ENCODE peak calls at places on chromosomes 5 and 9, in eight cellular contexts. M is dorsolateral prefrontal cortex; P is CD4-positive, alpha-beta T cell; T is testis; S is bronchial epithelial cell; L is cardiac muscle cell; W is GM13977; Y is breast epithelium. O is an unnamed sample.

GRCh38 chr9:5582835-5583195 is 46.1 kb upstream of the RIC1 start:
- DNase-seq in M (no peak), P (peak; percentile 26), T (peak; percentile 46), S (peak; percentile 57), L (peak; percentile 81), W (peak; percentile 28), Y (no peak), O (no peak)

GRCh38 chr5:146588806-146589355 is 72.9 kb upstream of the GPR151 start:
- DNase-seq in M (peak; percentile 6), P (no peak), T (no peak), S (no peak), L (no peak), W (no peak), Y (no peak), O (no peak)

GRCh38 chr5:172123269-172123692 is 64.7 kb downstream of the STK10 start:
- DNase-seq in M (peak; percentile 73), P (no peak), T (peak; percentile 97), S (peak; percentile 15), L (peak; percentile 86), W (no peak), Y (no peak), O (peak; percentile 52)

GRCh38 chr5:124370601-124371000 is 375.8 kb downstream of the ZNF608 start:
- DNase-seq in M (no peak), P (no peak), T (no peak), S (no peak), L (no peak), W (no peak), Y (no peak), O (no peak)

GRCh38 chr5:104170906-104171305 is 608.3 kb upstream of the NUDT12 start:
- DNase-seq in M (no peak), P (no peak), T (no peak), S (no peak), L (peak; percentile 41), W (no peak), Y (no peak), O (no peak)

GRCh38 chr5:13143630-13144029 is 800.9 kb downstream of the DNAH5 start:
- DNase-seq in M (no peak), P (no peak), T (no peak), S (peak; percentile 97), L (no peak), W (no peak), Y (no peak), O (no peak)

GRCh38 chr9:75467141-75467540 is 378.8 kb downstream of the OSTF1 start:
- DNase-seq in M (no peak), P (no peak), T (no peak), S (peak; percentile 36), L (no peak), W (no peak), Y (no peak), O (no peak)

GRCh38 chr5:83430130-83431010 is 41.2 kb upstream of the VCAN start:
- DNase-seq in M (peak; percentile 37), P (peak; percentile 18), T (peak; percentile 86), S (peak; percentile 60), L (peak; percentile 82), W (peak; percentile 44), Y (no peak), O (peak; percentile 53)

GRCh38 chr5:177357459-177358332 is at the start of gene RGS14:
- DNase-seq in M (no peak), P (peak; percentile 56), T (no peak), S (peak; percentile 61), L (peak; percentile 65), W (peak; percentile 91), Y (no peak), O (no peak)

GRCh38 chr5:30605693-30606268 is 587.7 kb upstream of the CDH6 start:
- DNase-seq in M (no peak), P (no peak), T (no peak), S (no peak), L (no peak), W (no peak), Y (no peak), O (no peak)

GRCh38 chr9:136328622-136329041 is 1.3 kb downstream of the GPSM1 start:
- DNase-seq in M (no peak), P (no peak), T (peak; percentile 45), S (no peak), L (peak; percentile 68), W (peak; percentile 59), Y (no peak), O (no peak)

GRCh38 chr9:133738039-133738805 is at the start of gene SARDH:
- DNase-seq in M (no peak), P (peak; percentile 7), T (peak; percentile 50), S (no peak), L (peak; percentile 72), W (peak; percentile 83), Y (no peak), O (no peak)

GRCh38 chr5:28066856-28067255 is 1028.5 kb upstream of the CDH9 start:
- DNase-seq in M (no peak), P (no peak), T (no peak), S (no peak), L (no peak), W (no peak), Y (no peak), O (no peak)

GRCh38 chr9:613771-614347 is 227.6 kb upstream of the DMRT1 start:
- DNase-seq in M (peak; percentile 76), P (no peak), T (peak; percentile 88), S (peak; percentile 87), L (peak; percentile 90), W (peak; percentile 63), Y (peak; percentile 68), O (no peak)

GRCh38 chr9:128840524-128840923 is 10.9 kb upstream of the SPOUT1 start:
- DNase-seq in M (no peak), P (no peak), T (no peak), S (no peak), L (no peak), W (no peak), Y (no peak), O (no peak)

GRCh38 chr5:164433471-164433870 is 928.1 kb downstream of the MAT2B start:
- DNase-seq in M (no peak), P (no peak), T (no peak), S (no peak), L (peak; percentile 7), W (no peak), Y (no peak), O (no peak)

GRCh38 chr9:125782718-125783117 is 35.5 kb downstream of the PBX3 start:
- DNase-seq in M (no peak), P (no peak), T (no peak), S (no peak), L (no peak), W (no peak), Y (no peak), O (no peak)

GRCh38 chr5:151063136-151063544 is 17.7 kb downstream of the TNIP1 start:
- DNase-seq in M (no peak), P (no peak), T (peak; percentile 64), S (peak; percentile 63), L (peak; percentile 79), W (no peak), Y (no peak), O (no peak)

GRCh38 chr9:32472344-32472743 is 53.7 kb downstream of the RIGI start:
- DNase-seq in M (no peak), P (no peak), T (no peak), S (no peak), L (no peak), W (no peak), Y (no peak), O (no peak)

GRCh38 chr5:184461-184860 is 6.8 kb upstream of the LRRC14B start:
- DNase-seq in M (no peak), P (no peak), T (no peak), S (no peak), L (no peak), W (no peak), Y (no peak), O (no peak)

GRCh38 chr5:88109806-88110205 is 158.8 kb downstream of the TMEM161B start:
- DNase-seq in M (no peak), P (no peak), T (no peak), S (peak; percentile 28), L (no peak), W (no peak), Y (no peak), O (no peak)

GRCh38 chr9:13113201-13113600 is 166.3 kb downstream of the MPDZ start:
- DNase-seq in M (no peak), P (no peak), T (no peak), S (peak; percentile 69), L (peak; percentile 42), W (no peak), Y (no peak), O (no peak)

GRCh38 chr5:14574891-14575496 is 6.6 kb upstream of the OTULINL start:
- DNase-seq in M (no peak), P (no peak), T (peak; percentile 26), S (peak; percentile 63), L (no peak), W (no peak), Y (no peak), O (no peak)

DNA sequence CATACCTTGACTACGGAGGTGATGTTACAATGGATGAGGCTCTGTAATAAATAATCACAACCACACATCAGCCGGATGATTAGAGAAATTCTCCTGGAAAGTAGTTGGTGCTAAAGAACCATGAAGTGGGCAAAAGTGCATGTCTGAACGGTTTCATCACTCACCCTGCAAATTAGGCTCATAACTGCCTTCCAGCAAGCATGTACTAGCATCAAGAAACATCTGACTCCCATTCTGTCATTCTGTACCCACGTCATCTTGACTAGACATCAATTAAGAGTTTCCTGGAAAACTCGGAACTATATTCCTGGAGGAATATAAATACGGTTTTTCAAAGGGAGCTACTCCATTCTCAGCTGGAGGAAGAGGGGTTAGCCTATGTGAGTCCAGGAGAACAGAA is 52.2 kb downstream of the HSD17B3 start:
- DNase-seq in M (no peak), P (no peak), T (no peak), S (peak; percentile 35), L (no peak), W (no peak), Y (no peak), O (no peak)
- TF ChIP-seq CTCF in M (no peak), P (no peak), T (no peak), S (no peak), L (no peak), W (no peak), Y (no peak), O (no peak)

GRCh38 chr5:95068952-95069351 is 215.9 kb downstream of the MCTP1 start:
- DNase-seq in M (no peak), P (no peak), T (no peak), S (no peak), L (no peak), W (no peak), Y (no peak), O (no peak)
- TF ChIP-seq CTCF in M (no peak), P (no peak), T (no peak), S (no peak), L (no peak), W (no peak), Y (no peak), O (no peak)

GRCh38 chr5:140564196-140565023 is at the start of the genes APBB3 and SLC35A4:
- DNase-seq in M (peak; percentile 97), P (peak; percentile 93), T (peak; percentile 98), S (peak; percentile 94), L (peak; percentile 99), W (peak; percentile 96), Y (peak; percentile 96), O (peak; percentile 91)
- TF ChIP-seq CTCF in M (peak; percentile 34), P (no peak), T (no peak), S (no peak), L (no peak), W (no peak), Y (peak; percentile 30), O (no peak)

GRCh38 chr9:15354713-15355112 is 47.7 kb upstream of the TTC39B start:
- DNase-seq in M (no peak), P (no peak), T (no peak), S (no peak), L (peak; percentile 3), W (no peak), Y (no peak), O (no peak)
- TF ChIP-seq CTCF in M (no peak), P (peak; percentile 36), T (no peak), S (no peak), L (no peak), W (no peak), Y (no peak), O (no peak)